ENCODE peak calls at places on chromosomes 7 and 10, in eight cellular contexts. L, W, C, G, O, E, M and Y are unnamed samples.

GRCh38 chr7:128937271-128937646 is 468 bp upstream of the IRF5 start:
- DNase-seq in O (no peak), E (no peak), L (no peak), M (no peak), W (no peak), G (no peak), C (no peak), Y (no peak)

GRCh38 chr10:130427216-130427722 is 291.1 kb downstream of the GLRX3 start:
- DNase-seq in W (no peak), O (no peak), G (no peak), E (no peak), M (no peak), L (no peak), C (no peak), Y (no peak)

GRCh38 chr7:98772242-98772603 is 97.6 kb downstream of the TMEM130 start:
- DNase-seq in L (no peak), G (no peak), W (no peak), M (no peak), E (no peak), C (no peak), O (peak), Y (no peak)

GRCh38 chr7:51314726-51315125 is 1.9 kb downstream of the COBL start:
- DNase-seq in O (no peak), W (no peak), G (no peak), C (no peak), L (no peak), E (no peak), M (no peak), Y (peak)

GRCh38 chr7:43443380-43443779 is 139.5 kb upstream of the STK17A start:
- DNase-seq in C (no peak), M (no peak), G (no peak), W (no peak), L (no peak), O (no peak), E (no peak), Y (no peak)

GRCh38 chr7:112749775-112750174 is 40.4 kb downstream of the TMEM168 start:
- DNase-seq in L (no peak), E (no peak), G (no peak), W (no peak), O (no peak), M (no peak), C (no peak), Y (no peak)

GRCh38 chr10:7000063-7000462 is 410.8 kb downstream of the SFMBT2 start:
- DNase-seq in M (no peak), G (no peak), L (no peak), W (no peak), O (no peak), C (no peak), E (no peak), Y (no peak)

GRCh38 chr10:24556746-24557742 is 166.6 kb downstream of the ARHGAP21 start:
- DNase-seq in L (no peak), G (peak), O (no peak), W (no peak), C (peak), M (no peak), E (no peak), Y (no peak)

GRCh38 chr10:9010093-9010492 is 955.6 kb downstream of the GATA3 start:
- DNase-seq in O (no peak), L (no peak), G (no peak), C (no peak), W (no peak), E (no peak), M (no peak), Y (no peak)

GRCh38 chr7:101162551-101163280 is 2.7 kb downstream of the VGF start:
- DNase-seq in G (peak), E (no peak), O (no peak), W (no peak), M (no peak), C (no peak), L (no peak), Y (no peak)

GRCh38 chr10:30435068-30435422 is 1.1 kb downstream of the MAP3K8 start:
- DNase-seq in E (no peak), G (peak), L (peak), C (peak), M (no peak), W (peak), O (no peak), Y (no peak)

GRCh38 chr10:28991326-28991725 is 297.5 kb upstream of the LYZL1 start:
- DNase-seq in E (no peak), M (no peak), C (peak), O (no peak), L (no peak), W (peak), G (peak), Y (no peak)

GRCh38 chr10:27446091-27446918 is 57.8 kb upstream of the RAB18 start:
- DNase-seq in M (no peak), C (peak), E (no peak), O (no peak), W (no peak), L (no peak), G (peak), Y (no peak)

GRCh38 chr7:131038153-131038552 is 289.5 kb upstream of the MKLN1 start:
- DNase-seq in M (no peak), O (no peak), W (no peak), G (no peak), E (no peak), C (no peak), L (no peak), Y (no peak)
- H3K27ac ChIP-seq in M (no peak), O (no peak), W (peak), G (peak), E (peak), C (no peak), L (peak), Y (peak)

DNA sequence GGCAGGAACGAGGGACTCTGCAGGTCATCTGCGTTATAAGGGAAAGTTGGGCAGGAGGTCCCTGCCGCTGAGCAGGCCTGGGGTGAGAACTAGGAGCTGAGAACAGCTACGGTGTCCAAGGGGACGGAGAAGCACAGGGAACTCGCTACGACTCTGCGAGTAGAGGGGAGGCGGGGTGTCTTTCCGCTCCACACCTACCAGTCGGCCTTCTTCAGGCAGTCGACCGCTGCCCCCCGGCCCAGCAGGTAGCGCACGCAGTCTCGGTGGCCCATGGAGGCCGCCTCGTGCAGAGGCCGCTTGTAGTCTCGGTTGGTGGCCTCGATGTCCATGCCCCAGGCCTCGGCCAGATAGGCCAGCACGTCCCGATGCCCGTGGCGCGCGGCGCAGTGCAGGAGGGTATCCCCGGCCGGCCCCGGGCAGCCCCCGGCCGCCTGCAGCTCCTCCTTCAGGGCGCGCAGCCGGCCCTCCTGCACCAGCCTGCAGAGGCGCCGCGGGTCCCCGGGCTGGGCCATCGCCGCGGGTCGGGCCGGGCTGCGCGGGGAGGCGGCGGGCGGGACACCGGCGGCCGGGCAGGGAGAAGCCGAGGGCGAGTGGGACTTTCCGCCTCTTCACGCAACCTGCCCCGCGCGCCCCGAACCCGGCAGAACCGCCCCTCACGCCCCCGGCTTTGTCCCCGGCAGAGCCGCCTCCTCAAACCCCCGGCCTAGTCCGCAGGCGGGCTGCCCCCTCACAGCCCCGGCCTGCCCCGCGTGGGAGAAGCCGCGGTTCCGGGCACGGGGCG is 660 bp downstream of the ANKRD16 start:
- DNase-seq in W (peak), L (no peak), E (no peak), G (peak), O (no peak), M (no peak), C (no peak), Y (no peak)
- H3K27ac ChIP-seq in W (peak), L (peak), E (peak), G (peak), O (peak), M (peak), C (peak), Y (peak)

DNA sequence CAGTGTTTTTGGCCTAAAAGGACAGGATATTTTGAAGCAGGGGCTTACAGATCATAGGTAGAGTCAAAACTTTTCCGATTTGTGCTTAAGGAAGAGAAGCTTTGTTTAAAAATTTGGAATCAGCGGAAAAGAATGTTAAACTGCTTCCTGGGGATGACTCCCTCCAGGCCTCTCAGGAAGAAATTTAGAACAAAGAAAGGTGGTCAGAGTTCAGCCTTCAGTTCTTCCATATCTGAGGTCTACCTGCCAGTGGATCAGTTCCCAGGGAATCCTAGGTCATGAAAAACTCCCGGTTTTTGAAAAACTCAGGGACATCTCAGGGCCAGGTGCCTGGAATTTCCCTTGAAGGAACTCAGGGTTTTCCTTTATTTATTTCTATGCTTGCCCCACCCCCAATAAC is 100.3 kb downstream of the MCU start:
- DNase-seq in W (no peak), G (no peak), C (no peak), M (no peak), O (no peak), L (no peak), E (no peak), Y (no peak)
- H3K27ac ChIP-seq in W (peak), G (no peak), C (no peak), M (no peak), O (no peak), L (peak), E (no peak), Y (peak)

GRCh38 chr10:14403846-14404623 is 73.3 kb upstream of the FRMD4A start:
- DNase-seq in M (no peak), W (no peak), O (no peak), L (no peak), C (peak), G (no peak), E (no peak), Y (no peak)
- H3K27ac ChIP-seq in M (no peak), W (no peak), O (no peak), L (no peak), C (peak), G (no peak), E (no peak), Y (no peak)

GRCh38 chr7:135192914-135193536 is 18.3 kb downstream of the WDR91 start:
- DNase-seq in E (no peak), M (no peak), O (no peak), G (no peak), L (no peak), W (no peak), C (no peak), Y (no peak)
- H3K27ac ChIP-seq in E (no peak), M (peak), O (no peak), G (peak), L (no peak), W (no peak), C (no peak), Y (no peak)

DNA sequence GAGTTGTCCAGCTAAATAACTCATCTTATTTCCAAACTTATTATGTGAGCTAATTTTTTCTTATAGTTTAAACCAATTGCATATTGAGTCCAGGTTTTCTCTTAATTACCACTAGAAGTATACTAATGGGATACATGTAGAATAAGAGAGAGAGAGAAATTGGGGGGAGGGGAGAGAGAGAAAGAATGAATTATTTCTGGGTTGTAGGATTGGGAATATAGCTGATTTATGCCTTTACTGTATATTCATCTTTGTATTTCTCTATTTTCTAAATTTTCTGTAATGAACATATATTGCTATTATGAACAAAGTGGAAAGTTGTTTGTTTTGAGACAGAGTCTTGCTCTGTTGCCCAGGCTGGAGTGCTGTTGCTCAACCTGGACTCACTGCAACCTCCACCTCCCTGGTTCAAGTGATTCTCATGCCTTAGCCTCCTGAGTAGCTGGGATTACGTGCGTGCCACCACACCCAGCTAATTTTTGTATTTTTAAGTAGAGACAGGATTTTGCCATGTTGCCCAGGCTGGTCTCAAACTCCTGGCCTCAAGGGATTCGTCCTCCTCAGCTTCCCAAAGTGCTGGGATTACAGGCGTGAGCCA is 26.1 kb upstream of the ITGB1 start:
- DNase-seq in M (no peak), C (no peak), E (no peak), G (no peak), W (no peak), O (no peak), L (no peak), Y (no peak)
- H3K27ac ChIP-seq in M (peak), C (peak), E (no peak), G (peak), W (no peak), O (no peak), L (no peak), Y (no peak)